ENCODE peak calls at places on chromosomes 2 and 18, in seven cellular contexts. I, H, W, V, B, T and Y are unnamed samples.

GRCh38 chr2:67036446-67036845 is 360.7 kb upstream of the ETAA1 start:
- DNase-seq in B (peak), I (no peak), T (peak), V (no peak), H (no peak), W (no peak), Y (no peak)

GRCh38 chr18:70931942-70932814 is 643.3 kb downstream of the SOCS6 start:
- DNase-seq in H (no peak), V (no peak), T (peak), B (peak), W (no peak), I (no peak), Y (peak)

GRCh38 chr2:4134881-4135565 is 431.6 kb downstream of the DCDC2C start:
- DNase-seq in H (no peak), B (no peak), T (no peak), W (no peak), I (no peak), V (no peak), Y (no peak)

GRCh38 chr2:241123816-241124536 is 21.9 kb upstream of the MTERF4 start:
- DNase-seq in B (no peak), I (no peak), V (no peak), T (no peak), W (peak), H (peak), Y (no peak)

GRCh38 chr2:74893332-74893731 is 59.4 kb downstream of the HK2 start:
- DNase-seq in V (no peak), W (no peak), T (peak), B (peak), I (no peak), H (no peak), Y (no peak)

GRCh38 chr18:14912967-14913366 is 165.0 kb downstream of the ANKRD30B start:
- DNase-seq in W (no peak), B (no peak), T (no peak), V (no peak), H (no peak), I (no peak), Y (no peak)

GRCh38 chr2:64644240-64645013 is 9.3 kb downstream of the SERTAD2 start:
- DNase-seq in H (peak), I (peak), W (no peak), V (peak), T (peak), B (peak), Y (peak)

GRCh38 chr2:236570081-236570979 is 705 bp downstream of the ACKR3 start:
- DNase-seq in W (no peak), T (no peak), I (no peak), V (no peak), H (peak), B (no peak), Y (no peak)

GRCh38 chr2:28380185-28380584 is 12.5 kb upstream of the FOSL2 start:
- DNase-seq in W (no peak), I (no peak), H (no peak), T (no peak), B (no peak), V (no peak), Y (no peak)

GRCh38 chr2:119586085-119586484 is 41.8 kb downstream of the CFAP221 start:
- DNase-seq in I (no peak), B (no peak), H (peak), T (no peak), V (no peak), W (no peak), Y (no peak)

GRCh38 chr2:203685081-203685621 is 21.3 kb upstream of the CD28 start:
- DNase-seq in B (peak), H (no peak), T (peak), V (no peak), I (no peak), W (no peak), Y (no peak)

GRCh38 chr18:24792164-24792563 is 331.7 kb downstream of the HRH4 start:
- DNase-seq in W (no peak), H (no peak), V (no peak), I (no peak), B (no peak), T (no peak), Y (no peak)

GRCh38 chr2:179751184-179751809 is 110.1 kb downstream of the ZNF385B start:
- DNase-seq in W (no peak), H (peak), B (peak), T (peak), I (no peak), V (no peak), Y (no peak)